ENCODE peak calls at places on chromosomes 3 and 15, in five cellular contexts. One of them, this sample, is unnamed.

GRCh38 chr3:143109861-143110260 is 9.7 kb upstream of the CHST2 start:
- DNase-seq in fibroblast of lung: no peak
- DNase-seq in glutamatergic neuron: no peak
- DNase-seq in CD4-positive, alpha-beta T cell: no peak
- DNase-seq in lower lobe of right lung: no peak
- DNase-seq in this sample: no peak

GRCh38 chr3:155026999-155027591 is 53.0 kb upstream of the MME start:
- DNase-seq in fibroblast of lung: peak; percentile 50
- DNase-seq in lower lobe of right lung: no peak
- DNase-seq in glutamatergic neuron: no peak
- DNase-seq in CD4-positive, alpha-beta T cell: no peak
- DNase-seq in this sample: peak; percentile 21

GRCh38 chr3:152719264-152719663 is 115.7 kb upstream of the P2RY1 start:
- DNase-seq in fibroblast of lung: peak; percentile 49
- DNase-seq in CD4-positive, alpha-beta T cell: no peak
- DNase-seq in lower lobe of right lung: no peak
- DNase-seq in glutamatergic neuron: no peak
- DNase-seq in this sample: no peak

GRCh38 chr3:154135511-154136173 is 14.5 kb downstream of the ARHGEF26 start:
- DNase-seq in lower lobe of right lung: no peak
- DNase-seq in glutamatergic neuron: no peak
- DNase-seq in CD4-positive, alpha-beta T cell: no peak
- DNase-seq in fibroblast of lung: no peak
- DNase-seq in this sample: no peak

GRCh38 chr3:185820973-185821758 is 3.7 kb downstream of the IGF2BP2 start:
- DNase-seq in fibroblast of lung: peak; percentile 94
- DNase-seq in glutamatergic neuron: no peak
- DNase-seq in lower lobe of right lung: no peak
- DNase-seq in CD4-positive, alpha-beta T cell: no peak
- DNase-seq in this sample: no peak

GRCh38 chr3:12716605-12717121 is 42.4 kb downstream of the TMEM40 start:
- DNase-seq in lower lobe of right lung: no peak
- DNase-seq in fibroblast of lung: peak; percentile 67
- DNase-seq in glutamatergic neuron: no peak
- DNase-seq in CD4-positive, alpha-beta T cell: no peak
- DNase-seq in this sample: no peak

GRCh38 chr15:90095521-90095959 is 6.7 kb downstream of the IDH2 start:
- DNase-seq in fibroblast of lung: no peak
- DNase-seq in glutamatergic neuron: no peak
- DNase-seq in lower lobe of right lung: no peak
- DNase-seq in CD4-positive, alpha-beta T cell: no peak
- DNase-seq in this sample: no peak

GRCh38 chr3:8576841-8577553 is 67.6 kb downstream of the SSUH2 start:
- DNase-seq in glutamatergic neuron: no peak
- DNase-seq in fibroblast of lung: peak; percentile 63
- DNase-seq in CD4-positive, alpha-beta T cell: no peak
- DNase-seq in lower lobe of right lung: no peak
- DNase-seq in this sample: no peak

GRCh38 chr15:48062476-48062875 is 58.3 kb upstream of the SLC24A5 start:
- DNase-seq in fibroblast of lung: peak; percentile 68
- DNase-seq in lower lobe of right lung: no peak
- DNase-seq in CD4-positive, alpha-beta T cell: no peak
- DNase-seq in glutamatergic neuron: no peak
- DNase-seq in this sample: no peak

GRCh38 chr3:58184982-58185360 is 25.8 kb downstream of the DNASE1L3 start:
- DNase-seq in glutamatergic neuron: no peak
- DNase-seq in CD4-positive, alpha-beta T cell: no peak
- DNase-seq in lower lobe of right lung: no peak
- DNase-seq in fibroblast of lung: no peak
- DNase-seq in this sample: no peak

GRCh38 chr3:161890147-161890625 is 393.6 kb downstream of the OTOL1 start:
- DNase-seq in CD4-positive, alpha-beta T cell: no peak
- DNase-seq in lower lobe of right lung: peak; percentile 73
- DNase-seq in fibroblast of lung: peak; percentile 99
- DNase-seq in glutamatergic neuron: no peak
- DNase-seq in this sample: peak; percentile 6

GRCh38 chr15:62344806-62345539 is 179.9 kb upstream of the C2CD4B start:
- DNase-seq in glutamatergic neuron: peak; percentile 30
- DNase-seq in lower lobe of right lung: no peak
- DNase-seq in CD4-positive, alpha-beta T cell: peak; percentile 10
- DNase-seq in fibroblast of lung: peak; percentile 73
- DNase-seq in this sample: peak; percentile 61
- TF ChIP-seq CTCF in glutamatergic neuron: peak; percentile 66
- TF ChIP-seq CTCF in lower lobe of right lung: peak; percentile 53
- TF ChIP-seq CTCF in CD4-positive, alpha-beta T cell: peak; percentile 76
- TF ChIP-seq CTCF in fibroblast of lung: peak; percentile 65
- TF ChIP-seq CTCF in this sample: peak; percentile 63

GRCh38 chr3:145692751-145693150 is 468.2 kb downstream of the PLOD2 start:
- DNase-seq in fibroblast of lung: no peak
- DNase-seq in glutamatergic neuron: no peak
- DNase-seq in lower lobe of right lung: no peak
- DNase-seq in CD4-positive, alpha-beta T cell: no peak
- DNase-seq in this sample: no peak

GRCh38 chr3:145698749-145699148 is 462.2 kb downstream of the PLOD2 start:
- DNase-seq in lower lobe of right lung: no peak
- DNase-seq in CD4-positive, alpha-beta T cell: no peak
- DNase-seq in glutamatergic neuron: no peak
- DNase-seq in fibroblast of lung: no peak
- DNase-seq in this sample: no peak

GRCh38 chr3:145698252-145698651 is 462.7 kb downstream of the PLOD2 start:
- DNase-seq in fibroblast of lung: no peak
- DNase-seq in glutamatergic neuron: no peak
- DNase-seq in lower lobe of right lung: no peak
- DNase-seq in CD4-positive, alpha-beta T cell: no peak
- DNase-seq in this sample: no peak

DNA sequence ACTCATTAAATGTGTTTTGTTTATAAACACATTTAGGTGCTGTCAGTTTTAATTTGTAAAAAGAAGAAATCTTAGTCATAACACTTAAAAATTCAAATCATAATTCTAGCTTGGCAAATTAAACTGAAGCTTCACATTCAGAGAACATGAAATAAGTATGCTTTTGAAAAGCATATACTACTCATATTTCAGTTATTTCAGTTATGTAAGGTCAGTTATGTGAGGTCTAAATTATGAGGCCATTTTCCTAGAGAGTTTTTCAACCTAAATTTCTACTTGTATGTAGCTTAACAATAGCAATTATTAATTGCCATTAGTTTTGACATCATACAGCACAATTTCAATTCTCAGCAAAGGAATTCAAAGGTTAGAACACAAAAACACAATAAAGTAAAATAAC is 465.0 kb downstream of the PLOD2 start:
- DNase-seq in lower lobe of right lung: no peak
- DNase-seq in CD4-positive, alpha-beta T cell: no peak
- DNase-seq in fibroblast of lung: peak; percentile 5
- DNase-seq in glutamatergic neuron: no peak
- DNase-seq in this sample: no peak
- TF ChIP-seq CTCF in lower lobe of right lung: no peak
- TF ChIP-seq CTCF in CD4-positive, alpha-beta T cell: no peak
- TF ChIP-seq CTCF in fibroblast of lung: no peak
- TF ChIP-seq CTCF in glutamatergic neuron: no peak
- TF ChIP-seq CTCF in this sample: no peak

GRCh38 chr3:55903680-55904079 is 416.6 kb upstream of the WNT5A start:
- DNase-seq in CD4-positive, alpha-beta T cell: no peak
- DNase-seq in glutamatergic neuron: no peak
- DNase-seq in lower lobe of right lung: no peak
- DNase-seq in fibroblast of lung: no peak
- DNase-seq in this sample: no peak

GRCh38 chr3:55897573-55898224 is 410.6 kb upstream of the WNT5A start:
- DNase-seq in CD4-positive, alpha-beta T cell: no peak
- DNase-seq in lower lobe of right lung: no peak
- DNase-seq in glutamatergic neuron: no peak
- DNase-seq in fibroblast of lung: peak; percentile 19
- DNase-seq in this sample: peak; percentile 40

GRCh38 chr3:55904716-55905115 is 417.6 kb upstream of the WNT5A start:
- DNase-seq in lower lobe of right lung: no peak
- DNase-seq in CD4-positive, alpha-beta T cell: no peak
- DNase-seq in glutamatergic neuron: no peak
- DNase-seq in fibroblast of lung: no peak
- DNase-seq in this sample: no peak

GRCh38 chr3:55896155-55896554 is 409.0 kb upstream of the WNT5A start:
- DNase-seq in glutamatergic neuron: no peak
- DNase-seq in lower lobe of right lung: no peak
- DNase-seq in fibroblast of lung: no peak
- DNase-seq in CD4-positive, alpha-beta T cell: no peak
- DNase-seq in this sample: no peak

GRCh38 chr3:55899887-55900286 is 412.8 kb upstream of the WNT5A start:
- DNase-seq in lower lobe of right lung: no peak
- DNase-seq in CD4-positive, alpha-beta T cell: no peak
- DNase-seq in glutamatergic neuron: no peak
- DNase-seq in fibroblast of lung: no peak
- DNase-seq in this sample: peak; percentile 23
- TF ChIP-seq CTCF in lower lobe of right lung: peak; percentile 21
- TF ChIP-seq CTCF in CD4-positive, alpha-beta T cell: no peak
- TF ChIP-seq CTCF in glutamatergic neuron: peak; percentile 35
- TF ChIP-seq CTCF in fibroblast of lung: peak; percentile 31
- TF ChIP-seq CTCF in this sample: peak; percentile 41

GRCh38 chr3:104392327-104392726 is 974.4 kb upstream of the ALCAM start:
- DNase-seq in glutamatergic neuron: no peak
- DNase-seq in CD4-positive, alpha-beta T cell: no peak
- DNase-seq in lower lobe of right lung: no peak
- DNase-seq in fibroblast of lung: no peak
- DNase-seq in this sample: no peak
- TF ChIP-seq CTCF in glutamatergic neuron: no peak
- TF ChIP-seq CTCF in CD4-positive, alpha-beta T cell: no peak
- TF ChIP-seq CTCF in lower lobe of right lung: no peak
- TF ChIP-seq CTCF in fibroblast of lung: no peak
- TF ChIP-seq CTCF in this sample: no peak

GRCh38 chr3:136545664-136546266 is 206.4 kb downstream of the STAG1 start:
- DNase-seq in fibroblast of lung: no peak
- DNase-seq in lower lobe of right lung: no peak
- DNase-seq in CD4-positive, alpha-beta T cell: no peak
- DNase-seq in glutamatergic neuron: no peak
- DNase-seq in this sample: no peak
- TF ChIP-seq CTCF in fibroblast of lung: peak; percentile 41
- TF ChIP-seq CTCF in lower lobe of right lung: peak; percentile 23
- TF ChIP-seq CTCF in CD4-positive, alpha-beta T cell: no peak
- TF ChIP-seq CTCF in glutamatergic neuron: no peak
- TF ChIP-seq CTCF in this sample: no peak

GRCh38 chr3:159762238-159762637 is 226.4 kb upstream of the IL12A start:
- DNase-seq in CD4-positive, alpha-beta T cell: no peak
- DNase-seq in glutamatergic neuron: no peak
- DNase-seq in fibroblast of lung: peak; percentile 63
- DNase-seq in lower lobe of right lung: no peak
- DNase-seq in this sample: no peak

GRCh38 chr3:159764211-159765024 is 224.2 kb upstream of the IL12A start:
- DNase-seq in CD4-positive, alpha-beta T cell: no peak
- DNase-seq in fibroblast of lung: peak; percentile 77
- DNase-seq in lower lobe of right lung: peak; percentile 69
- DNase-seq in glutamatergic neuron: peak; percentile 65
- DNase-seq in this sample: peak; percentile 46

GRCh38 chr3:159762981-159763465 is 225.6 kb upstream of the IL12A start:
- DNase-seq in fibroblast of lung: peak; percentile 95
- DNase-seq in CD4-positive, alpha-beta T cell: no peak
- DNase-seq in glutamatergic neuron: peak; percentile 46
- DNase-seq in lower lobe of right lung: peak; percentile 75
- DNase-seq in this sample: peak; percentile 55

GRCh38 chr3:159765025-159765859 is 223.4 kb upstream of the IL12A start:
- DNase-seq in CD4-positive, alpha-beta T cell: no peak
- DNase-seq in fibroblast of lung: peak; percentile 99
- DNase-seq in lower lobe of right lung: peak; percentile 61
- DNase-seq in glutamatergic neuron: peak; percentile 65
- DNase-seq in this sample: peak; percentile 63

GRCh38 chr3:159763466-159764210 is 225.0 kb upstream of the IL12A start:
- DNase-seq in lower lobe of right lung: peak; percentile 79
- DNase-seq in glutamatergic neuron: peak; percentile 81
- DNase-seq in fibroblast of lung: peak; percentile 89
- DNase-seq in CD4-positive, alpha-beta T cell: no peak
- DNase-seq in this sample: peak; percentile 81
- TF ChIP-seq CTCF in lower lobe of right lung: peak; percentile 33
- TF ChIP-seq CTCF in glutamatergic neuron: peak; percentile 29
- TF ChIP-seq CTCF in fibroblast of lung: peak; percentile 9
- TF ChIP-seq CTCF in CD4-positive, alpha-beta T cell: no peak
- TF ChIP-seq CTCF in this sample: no peak

GRCh38 chr3:179446501-179446900 is 4.8 kb downstream of the GNB4 start:
- DNase-seq in glutamatergic neuron: no peak
- DNase-seq in CD4-positive, alpha-beta T cell: no peak
- DNase-seq in lower lobe of right lung: no peak
- DNase-seq in fibroblast of lung: no peak
- DNase-seq in this sample: no peak
- TF ChIP-seq CTCF in glutamatergic neuron: peak; percentile 35
- TF ChIP-seq CTCF in CD4-positive, alpha-beta T cell: no peak
- TF ChIP-seq CTCF in lower lobe of right lung: peak; percentile 25
- TF ChIP-seq CTCF in fibroblast of lung: peak; percentile 32
- TF ChIP-seq CTCF in this sample: no peak

This sample was measured in nephron progenitor cell.